ENCODE peak calls at places on chromosomes 5 and 9, in eight cellular contexts. D is hepatocyte, U is GM23338, S is PC-3, F is MM.1S, H is SK-N-SH, Z is neural progenitor cell, Y is HCT116. M is an unnamed sample.

GRCh38 chr9:69758001-69758730 is 1.6 kb downstream of the PTAR1 start:
- DNase-seq in D (no peak), S (no peak), Y (no peak), U (peak), H (no peak), Z (no peak), F (no peak), M (peak)

GRCh38 chr5:147685991-147686390 is 96.5 kb downstream of the JAKMIP2 start:
- DNase-seq in F (no peak), U (no peak), D (no peak), Z (no peak), Y (no peak), H (no peak), S (peak), M (no peak)

GRCh38 chr5:862367-863243 is 11.8 kb upstream of the ZDHHC11 start:
- DNase-seq in S (peak), Y (no peak), F (no peak), D (no peak), U (no peak), Z (no peak), H (no peak), M (no peak)

GRCh38 chr9:114552716-114553115 is 34.9 kb upstream of the ATP6V1G1 start:
- DNase-seq in H (no peak), Y (no peak), D (no peak), U (no peak), S (peak), Z (no peak), F (no peak), M (no peak)

GRCh38 chr5:179345179-179345428 is 157 bp downstream of the ADAMTS2 start:
- DNase-seq in H (no peak), D (no peak), Z (no peak), F (no peak), Y (no peak), U (no peak), S (no peak), M (no peak)

GRCh38 chr9:33778700-33779351 is 16.5 kb upstream of the PRSS3 start:
- DNase-seq in Y (peak), Z (peak), S (peak), D (peak), H (peak), U (peak), F (peak), M (peak)

GRCh38 chr5:21152611-21153010 is 1164.6 kb upstream of the CDH18 start:
- DNase-seq in D (peak), Y (no peak), F (no peak), Z (no peak), H (no peak), U (no peak), S (peak), M (no peak)

GRCh38 chr5:14357441-14357840 is 214.3 kb downstream of the TRIO start:
- DNase-seq in U (peak), D (no peak), Z (no peak), Y (no peak), F (no peak), H (no peak), S (no peak), M (no peak)

GRCh38 chr5:167633931-167634341 is 657.5 kb upstream of the WWC1 start:
- DNase-seq in Z (no peak), U (no peak), F (no peak), D (no peak), Y (no peak), S (no peak), H (no peak), M (no peak)

GRCh38 chr9:87950765-87951488 is 23.4 kb downstream of the CDK20 start:
- DNase-seq in U (peak), Y (peak), D (peak), F (peak), S (peak), H (peak), Z (peak), M (peak)

GRCh38 chr9:97703437-97704326 is 6.5 kb upstream of the XPA start:
- DNase-seq in U (no peak), Y (peak), D (peak), S (peak), Z (no peak), H (peak), F (peak), M (no peak)

GRCh38 chr5:61055434-61056006 is 106.7 kb downstream of the SMIM15 start:
- DNase-seq in S (peak), Z (peak), Y (no peak), D (peak), H (peak), F (peak), U (peak), M (peak)

GRCh38 chr5:14039576-14039975 is 95.1 kb upstream of the DNAH5 start:
- DNase-seq in U (peak), Z (no peak), D (no peak), Y (no peak), S (peak), F (no peak), H (no peak), M (no peak)

GRCh38 chr9:131811405-131811804 is 71.5 kb upstream of the RAPGEF1 start:
- DNase-seq in D (no peak), S (no peak), H (no peak), F (no peak), Y (no peak), U (no peak), Z (no peak), M (no peak)

GRCh38 chr5:23316060-23316591 is 191.3 kb upstream of the PRDM9 start:
- DNase-seq in D (no peak), U (peak), S (no peak), H (no peak), Y (no peak), Z (peak), F (no peak), M (no peak)

GRCh38 chr9:18480649-18481048 is 6.7 kb downstream of the ADAMTSL1 start:
- DNase-seq in U (no peak), F (no peak), Y (no peak), Z (no peak), H (no peak), S (peak), D (no peak), M (no peak)

GRCh38 chr9:127791085-127791484 is 5.3 kb downstream of the CDK9 start:
- DNase-seq in D (no peak), U (no peak), Z (no peak), S (no peak), Y (no peak), F (no peak), H (no peak), M (no peak)

GRCh38 chr9:35110327-35110758 is 5.3 kb downstream of the ATOSB start:
- DNase-seq in H (no peak), D (no peak), Z (no peak), U (no peak), F (no peak), Y (no peak), S (peak), M (no peak)

GRCh38 chr5:15014809-15015208 is 143.2 kb upstream of the ANKH start:
- DNase-seq in D (peak), Z (no peak), U (no peak), S (no peak), Y (no peak), F (no peak), H (no peak), M (no peak)

GRCh38 chr5:168226012-168226411 is 65.4 kb upstream of the WWC1 start:
- DNase-seq in Y (no peak), D (no peak), F (no peak), U (no peak), H (no peak), S (no peak), Z (no peak), M (no peak)

GRCh38 chr9:97041898-97042297 is 3.0 kb upstream of the CTSV start:
- DNase-seq in F (no peak), H (no peak), D (peak), Z (no peak), U (no peak), S (peak), Y (no peak), M (no peak)

GRCh38 chr5:128408622-128409021 is 129.4 kb downstream of the FBN2 start:
- DNase-seq in F (no peak), U (no peak), Y (no peak), S (no peak), Z (no peak), D (no peak), H (no peak), M (no peak)

GRCh38 chr5:39500656-39501295 is 76.0 kb upstream of the DAB2 start:
- DNase-seq in F (no peak), U (no peak), S (peak), Y (no peak), H (no peak), Z (no peak), D (no peak), M (no peak)

GRCh38 chr5:39502704-39503103 is 77.9 kb upstream of the DAB2 start:
- DNase-seq in S (no peak), Z (no peak), H (no peak), F (no peak), Y (no peak), D (no peak), U (no peak), M (no peak)

GRCh38 chr5:39503148-39503547 is 78.4 kb upstream of the DAB2 start:
- DNase-seq in S (no peak), F (no peak), Y (no peak), U (no peak), Z (no peak), D (no peak), H (no peak), M (no peak)

GRCh38 chr5:39498247-39498952 is 73.6 kb upstream of the DAB2 start:
- DNase-seq in S (peak), Y (no peak), D (peak), Z (no peak), U (no peak), H (no peak), F (no peak), M (no peak)

DNA sequence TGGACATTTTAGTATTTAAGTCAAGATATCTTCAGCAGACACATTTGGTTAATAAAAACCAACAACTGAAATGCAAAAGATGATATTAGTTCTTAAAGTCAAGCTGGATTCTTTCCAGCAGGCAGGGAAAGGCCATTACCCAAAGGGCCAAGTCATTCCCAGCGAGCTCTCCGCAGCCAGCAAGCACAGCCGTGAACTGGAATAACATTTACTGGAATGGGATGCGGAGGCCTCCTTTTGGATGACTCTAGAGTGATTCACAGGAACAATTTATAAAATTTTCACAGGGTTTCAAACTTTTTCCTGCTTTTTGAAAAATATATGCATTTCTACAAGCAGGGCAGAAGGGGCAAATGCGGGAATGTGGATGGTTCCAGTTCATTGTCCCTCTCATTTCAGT is 76.6 kb upstream of the DAB2 start:
- DNase-seq in S (peak), Y (no peak), F (no peak), Z (no peak), U (no peak), H (no peak), D (peak), M (no peak)
- TF ChIP-seq CTCF in S (no peak), Y (no peak), F (no peak), Z (no peak), U (no peak), H (no peak), D (no peak), M (no peak)

DNA sequence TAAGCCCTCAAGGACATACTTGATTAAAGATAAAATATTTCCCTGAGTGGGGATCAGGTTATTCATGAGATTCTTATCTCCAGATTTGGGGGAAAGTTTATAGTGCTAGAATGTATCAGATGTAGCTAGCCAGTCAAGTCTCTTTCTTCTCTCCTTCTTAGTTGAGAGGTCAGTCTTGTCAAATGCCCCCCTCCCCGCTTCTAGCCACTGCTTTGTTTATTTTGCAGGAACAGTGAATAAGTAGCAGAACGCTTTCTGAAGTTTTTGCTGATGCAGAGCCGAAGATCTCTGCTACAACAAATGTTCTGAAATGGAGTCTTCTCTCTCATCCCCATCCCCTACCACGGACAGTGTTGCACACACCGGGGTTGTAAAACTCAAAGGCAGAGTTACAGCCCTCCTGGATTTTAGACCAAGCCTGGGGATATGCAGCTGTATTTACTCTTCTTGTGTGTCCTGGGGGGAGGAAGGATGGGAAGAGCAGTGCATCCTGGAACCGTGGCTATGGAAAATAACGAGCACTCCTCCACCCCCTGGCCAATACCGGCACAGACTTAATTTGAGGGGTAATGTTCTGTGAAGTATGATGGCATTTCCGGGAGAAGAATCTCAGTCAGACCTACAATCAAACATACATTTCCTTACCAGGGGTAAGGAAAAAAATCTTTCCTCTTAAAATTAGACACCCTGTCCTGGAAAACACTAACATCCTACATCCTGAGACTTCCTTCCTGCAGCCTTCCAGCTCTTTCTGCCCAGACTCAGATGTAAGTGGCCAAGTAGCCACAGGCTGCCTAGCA is 10.7 kb upstream of the ERMP1 start:
- DNase-seq in Z (no peak), F (no peak), Y (no peak), H (peak), D (peak), S (peak), U (no peak), M (no peak)
- H3K4me2 ChIP-seq in Z (no peak), F (no peak), Y (no peak), H (no peak), D (peak), S (peak), U (no peak), M (no peak)

GRCh38 chr9:120265791-120266190 is 314.2 kb downstream of the CDK5RAP2 start:
- DNase-seq in D (no peak), Y (no peak), S (no peak), U (peak), F (no peak), Z (peak), H (no peak), M (no peak)
- TF ChIP-seq EZH2phosphoT487 in D (no peak), Y (no peak), S (no peak), U (no peak), F (no peak), Z (no peak), H (no peak), M (no peak)

DNA sequence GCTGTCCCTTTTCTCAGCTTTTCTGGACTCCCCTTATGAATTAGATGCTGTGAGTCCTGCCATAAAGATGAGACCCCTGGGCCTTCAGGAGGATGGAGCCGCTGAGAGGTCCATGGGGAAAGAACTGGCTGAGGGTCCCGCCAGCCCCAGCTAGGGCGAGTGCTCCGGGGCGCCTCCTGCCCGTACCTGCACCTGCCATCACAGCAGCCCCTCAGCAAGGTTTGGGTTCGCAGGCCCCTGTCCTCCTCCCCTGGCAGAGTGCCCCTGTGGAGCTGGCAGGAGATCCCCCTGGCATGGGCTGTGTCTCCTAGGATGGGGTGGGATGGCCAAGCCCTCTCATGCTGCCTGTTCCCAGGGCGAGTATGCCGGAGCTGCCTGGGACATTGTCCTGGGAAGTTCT is 64.2 kb downstream of the COL5A1 start:
- DNase-seq in D (no peak), U (no peak), F (no peak), S (no peak), H (no peak), Y (no peak), Z (no peak), M (no peak)
- TF ChIP-seq CTCF in D (no peak), U (no peak), F (no peak), S (no peak), H (no peak), Y (no peak), Z (no peak), M (no peak)

DNA sequence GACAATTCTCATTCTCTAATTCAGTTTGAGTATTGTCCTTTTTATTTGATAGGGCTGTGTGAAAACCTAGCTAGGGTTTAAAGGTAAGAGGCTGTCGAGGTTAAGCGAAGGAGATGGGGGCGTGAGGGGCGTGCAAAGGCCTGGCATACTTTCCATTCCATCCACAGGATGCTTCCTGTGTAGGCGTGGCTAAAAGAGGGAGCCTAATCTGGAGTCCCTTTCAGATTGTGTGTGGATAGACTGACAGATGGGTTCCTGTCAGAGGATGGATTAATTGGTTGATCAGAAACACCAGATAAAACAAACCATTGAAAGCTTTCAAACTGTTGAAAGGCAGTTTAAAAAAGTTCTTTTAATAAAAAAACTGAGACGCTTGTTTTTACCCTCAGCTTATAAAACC is 1.1 kb upstream of the ELL2 start:
- DNase-seq in Y (no peak), D (peak), F (no peak), Z (peak), U (peak), H (no peak), S (no peak), M (no peak)
- H3K4me2 ChIP-seq in Y (peak), D (peak), F (no peak), Z (peak), U (peak), H (no peak), S (peak), M (no peak)

DNA sequence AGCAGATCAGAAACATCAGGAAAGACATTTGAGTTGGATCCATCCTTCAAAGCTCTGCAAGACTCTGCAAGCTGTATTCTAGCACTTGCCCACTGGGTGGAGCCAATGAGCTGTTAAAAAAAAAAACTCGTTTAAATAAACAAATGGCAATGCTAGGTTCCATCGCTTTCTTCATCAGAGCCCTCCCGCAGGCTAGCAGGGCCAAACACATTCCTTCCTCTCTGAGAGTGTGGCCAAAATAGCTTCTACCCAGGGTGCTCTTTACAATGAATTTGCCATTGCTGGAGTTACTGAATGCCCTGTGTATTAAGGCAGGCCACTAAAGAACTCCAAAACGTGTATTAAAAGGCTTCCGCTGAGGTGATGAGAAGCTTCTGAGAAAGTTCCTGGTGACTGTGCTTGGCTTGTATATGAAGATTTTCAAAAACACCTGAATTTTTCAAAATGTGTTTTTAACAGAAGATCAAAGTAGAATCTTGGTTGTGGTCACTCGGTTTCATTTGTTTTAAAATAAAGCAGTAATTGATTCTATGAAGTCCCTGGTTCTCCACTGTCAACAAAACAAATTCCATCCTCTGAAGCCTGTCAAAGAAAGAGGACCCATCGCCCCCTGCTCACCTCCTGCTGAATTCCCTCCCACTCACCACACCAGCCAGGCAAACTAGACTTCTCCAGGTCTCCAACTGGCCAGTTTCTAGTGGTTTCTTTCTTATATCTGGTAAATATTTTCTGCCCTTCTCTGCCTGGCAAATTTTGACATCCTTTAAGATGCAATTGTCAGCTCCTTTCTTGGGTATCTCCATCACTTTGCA is 36.5 kb upstream of the EQTN start:
- DNase-seq in D (peak), Y (peak), S (peak), Z (peak), U (peak), F (peak), H (peak), M (peak)
- TF ChIP-seq EZH2phosphoT487 in D (no peak), Y (no peak), S (no peak), Z (no peak), U (no peak), F (no peak), H (no peak), M (no peak)

GRCh38 chr9:137580958-137581331 is 2.2 kb upstream of the DPH7 start:
- DNase-seq in D (no peak), F (no peak), S (no peak), Z (no peak), H (no peak), U (no peak), Y (no peak), M (no peak)

GRCh38 chr9:137583957-137584356 is 5.2 kb upstream of the DPH7 start:
- DNase-seq in U (no peak), Y (no peak), S (no peak), F (no peak), H (no peak), D (no peak), Z (no peak), M (no peak)

GRCh38 chr9:137583347-137583746 is 4.6 kb upstream of the DPH7 start:
- DNase-seq in U (no peak), S (no peak), Z (no peak), D (no peak), Y (no peak), F (no peak), H (no peak), M (no peak)

GRCh38 chr9:137581361-137582285 is 2.9 kb upstream of the DPH7 start:
- DNase-seq in Z (no peak), H (no peak), D (no peak), U (no peak), S (no peak), F (no peak), Y (no peak), M (no peak)

GRCh38 chr9:137582286-137582860 is 3.6 kb upstream of the DPH7 start:
- DNase-seq in F (no peak), U (peak), D (no peak), Z (peak), Y (no peak), H (peak), S (no peak), M (peak)
- TF ChIP-seq CTCF in F (no peak), U (peak), D (peak), Z (peak), Y (peak), H (peak), S (peak), M (peak)

DNA sequence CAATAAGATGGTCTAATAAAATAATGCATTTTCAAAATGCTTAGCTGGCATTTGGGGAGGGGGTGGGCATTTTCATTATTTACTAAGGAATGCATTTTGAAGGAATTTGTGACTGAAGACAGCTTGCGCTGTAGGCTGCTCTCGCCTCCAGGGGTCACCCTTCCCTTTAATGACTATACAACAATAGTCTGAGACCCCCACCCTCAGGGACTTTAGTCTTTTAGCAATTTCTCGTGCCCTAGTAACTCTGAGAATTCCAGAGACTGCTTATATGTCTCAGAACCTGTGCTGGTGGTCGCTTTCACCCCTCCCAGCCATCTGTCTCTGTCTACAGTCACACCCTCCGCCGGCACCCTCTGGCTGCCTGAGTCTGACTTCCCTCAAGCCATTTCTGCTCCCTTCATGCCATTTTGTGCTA is 671.5 kb downstream of the NR2F1-AS1 start:
- DNase-seq in D (peak), Z (peak), U (peak), F (no peak), S (peak), Y (no peak), H (peak), M (peak)
- H3K4me2 ChIP-seq in D (peak), Z (peak), U (no peak), F (peak), S (no peak), Y (peak), H (no peak), M (no peak)